ENCODE peak calls at places on chromosomes 12 and 14, in eight cellular contexts. C is suprapubic skin, Y is spleen, S is ovary, D is transverse colon, V is H1, Q is heart left ventricle, M is stomach. G is an unnamed sample.

GRCh38 chr12:89345830-89346740 is 6.2 kb downstream of the DUSP6 start:
- DNase-seq in C (peak), Y (peak), S (no peak), D (peak), V (no peak), Q (peak), M (peak), G (peak)

GRCh38 chr12:132490481-132491348 is 764 bp downstream of the FBRSL1 start:
- DNase-seq in C (no peak), Y (peak), S (peak), D (no peak), V (no peak), Q (no peak), M (no peak), G (no peak)

GRCh38 chr14:89621009-89621421 is 204.0 kb upstream of the FOXN3 start:
- DNase-seq in C (no peak), Y (no peak), S (no peak), D (no peak), V (no peak), Q (no peak), M (no peak), G (no peak)

GRCh38 chr12:52119398-52120254 is 40.1 kb downstream of the SMIM41 start:
- DNase-seq in C (no peak), Y (peak), S (no peak), D (peak), V (peak), Q (no peak), M (peak), G (no peak)

GRCh38 chr12:46452061-46452615 is 79.6 kb upstream of the SLC38A2 start:
- DNase-seq in C (no peak), Y (no peak), S (no peak), D (no peak), V (no peak), Q (no peak), M (no peak), G (no peak)

GRCh38 chr12:51358496-51358895 is 12.0 kb upstream of the CELA1 start:
- DNase-seq in C (no peak), Y (no peak), S (no peak), D (no peak), V (no peak), Q (no peak), M (no peak), G (no peak)

GRCh38 chr14:96754162-96754844 is 42.9 kb upstream of the VRK1 start:
- DNase-seq in C (no peak), Y (no peak), S (no peak), D (no peak), V (no peak), Q (no peak), M (no peak), G (no peak)

GRCh38 chr12:7099290-7099996 is 7.2 kb upstream of the C1R start:
- DNase-seq in C (peak), Y (no peak), S (no peak), D (no peak), V (no peak), Q (no peak), M (no peak), G (no peak)

GRCh38 chr12:113071427-113072112 is 15.0 kb downstream of the DTX1 start:
- DNase-seq in C (no peak), Y (no peak), S (no peak), D (no peak), V (no peak), Q (no peak), M (no peak), G (no peak)

GRCh38 chr12:32612658-32613614 is 66.2 kb upstream of the DNM1L start:
- DNase-seq in C (no peak), Y (no peak), S (no peak), D (no peak), V (no peak), Q (no peak), M (no peak), G (no peak)

GRCh38 chr12:70785896-70786295 is 134.6 kb downstream of the PTPRR start:
- DNase-seq in C (no peak), Y (no peak), S (no peak), D (no peak), V (no peak), Q (no peak), M (no peak), G (no peak)

GRCh38 chr14:101588286-101588975 is 27.1 kb downstream of the DIO3 start:
- DNase-seq in C (no peak), Y (peak), S (no peak), D (no peak), V (no peak), Q (no peak), M (no peak), G (no peak)

GRCh38 chr14:96069421-96069820 is 30.3 kb downstream of the C14orf132 start:
- DNase-seq in C (peak), Y (peak), S (no peak), D (no peak), V (no peak), Q (no peak), M (no peak), G (no peak)

GRCh38 chr14:105204206-105204930 is 23.3 kb upstream of the NUDT14 start:
- DNase-seq in C (no peak), Y (no peak), S (no peak), D (peak), V (no peak), Q (peak), M (peak), G (no peak)

GRCh38 chr14:99188721-99189120 is 83.3 kb downstream of the BCL11B start:
- DNase-seq in C (peak), Y (no peak), S (no peak), D (no peak), V (no peak), Q (no peak), M (no peak), G (no peak)

GRCh38 chr12:32482226-32482625 is 82.9 kb downstream of the FGD4 start:
- DNase-seq in C (no peak), Y (no peak), S (no peak), D (no peak), V (no peak), Q (no peak), M (no peak), G (no peak)

GRCh38 chr12:44930972-44931600 is 55.0 kb upstream of the NELL2 start:
- DNase-seq in C (no peak), Y (no peak), S (no peak), D (no peak), V (no peak), Q (no peak), M (no peak), G (no peak)

GRCh38 chr14:32377046-32377445 is 47.9 kb downstream of the AKAP6 start:
- DNase-seq in C (no peak), Y (no peak), S (no peak), D (no peak), V (no peak), Q (no peak), M (no peak), G (no peak)

GRCh38 chr12:72493390-72493789 is 221.2 kb downstream of the TRHDE start:
- DNase-seq in C (no peak), Y (no peak), S (no peak), D (no peak), V (no peak), Q (no peak), M (no peak), G (no peak)

GRCh38 chr14:78836777-78837176 is 666.6 kb downstream of the NRXN3 start:
- DNase-seq in C (no peak), Y (no peak), S (no peak), D (peak), V (peak), Q (no peak), M (peak), G (no peak)

GRCh38 chr14:67239582-67239981 is 1.7 kb upstream of the PALS1 start:
- DNase-seq in C (no peak), Y (no peak), S (no peak), D (no peak), V (no peak), Q (no peak), M (no peak), G (no peak)

GRCh38 chr14:23066368-23066767 is 9.0 kb upstream of the CDH24 start:
- DNase-seq in C (no peak), Y (no peak), S (no peak), D (no peak), V (no peak), Q (no peak), M (no peak), G (no peak)

GRCh38 chr12:45259732-45260480 is 44.0 kb downstream of the ANO6 start:
- DNase-seq in C (no peak), Y (no peak), S (no peak), D (no peak), V (no peak), Q (no peak), M (no peak), G (no peak)

GRCh38 chr12:57173089-57173488 is 25.7 kb upstream of the LRP1-AS start:
- DNase-seq in C (no peak), Y (no peak), S (peak), D (no peak), V (peak), Q (no peak), M (no peak), G (no peak)

DNA sequence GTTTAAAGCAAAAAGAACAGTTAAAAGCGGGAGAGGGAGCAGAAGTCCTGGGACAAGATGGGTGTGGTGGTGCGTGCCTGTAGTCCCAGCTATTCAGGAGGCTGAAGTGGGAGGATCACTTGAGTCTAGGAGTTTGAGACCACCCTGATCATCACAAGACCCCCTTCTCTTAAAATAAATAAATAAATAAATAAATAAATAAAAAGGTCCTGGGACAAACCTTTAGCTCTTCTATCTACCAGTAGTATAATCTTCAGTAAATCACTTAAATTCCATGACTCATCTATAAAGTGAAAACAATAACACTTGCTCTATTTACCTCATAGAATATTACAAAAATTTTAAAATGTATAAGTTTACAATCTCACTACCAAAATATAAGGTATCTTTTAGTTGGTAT is 5.8 kb downstream of the RACGAP1 start:
- DNase-seq in C (no peak), Y (no peak), S (no peak), D (no peak), V (no peak), Q (no peak), M (no peak), G (no peak)
- H3K4me3 ChIP-seq in C (no peak), Y (no peak), S (no peak), D (no peak), V (no peak), Q (no peak), M (no peak), G (no peak)

GRCh38 chr14:52951730-52952481 is 1.1 kb upstream of the FERMT2 start:
- DNase-seq in C (no peak), Y (no peak), S (no peak), D (peak), V (no peak), Q (peak), M (peak), G (peak)
- TF ChIP-seq CTCF in C (peak), Y (no peak), S (peak), D (peak), V (peak), Q (peak), M (no peak), G (no peak)

GRCh38 chr12:106302401-106303201 is at the start of gene TCP11L2:
- DNase-seq in C (peak), Y (peak), S (peak), D (peak), V (no peak), Q (peak), M (peak), G (peak)
- TF ChIP-seq POLR2A in C (no peak), Y (peak), S (peak), D (peak), V (peak), Q (peak), M (no peak), G (peak)

GRCh38 chr12:95380997-95381786 is 92.8 kb upstream of the METAP2 start:
- DNase-seq in C (no peak), Y (no peak), S (no peak), D (no peak), V (no peak), Q (no peak), M (no peak), G (no peak)

GRCh38 chr12:95385646-95386045 is 88.3 kb upstream of the METAP2 start:
- DNase-seq in C (no peak), Y (no peak), S (no peak), D (no peak), V (no peak), Q (no peak), M (no peak), G (no peak)

GRCh38 chr12:95384785-95385184 is 89.2 kb upstream of the METAP2 start:
- DNase-seq in C (no peak), Y (no peak), S (no peak), D (no peak), V (no peak), Q (no peak), M (no peak), G (no peak)

GRCh38 chr12:95386056-95386455 is 87.9 kb upstream of the METAP2 start:
- DNase-seq in C (no peak), Y (no peak), S (no peak), D (no peak), V (no peak), Q (no peak), M (no peak), G (no peak)

GRCh38 chr12:95385246-95385645 is 88.7 kb upstream of the METAP2 start:
- DNase-seq in C (no peak), Y (no peak), S (peak), D (no peak), V (no peak), Q (peak), M (no peak), G (no peak)
- H3K4me3 ChIP-seq in C (peak), Y (peak), S (peak), D (peak), V (no peak), Q (peak), M (peak), G (no peak)

DNA sequence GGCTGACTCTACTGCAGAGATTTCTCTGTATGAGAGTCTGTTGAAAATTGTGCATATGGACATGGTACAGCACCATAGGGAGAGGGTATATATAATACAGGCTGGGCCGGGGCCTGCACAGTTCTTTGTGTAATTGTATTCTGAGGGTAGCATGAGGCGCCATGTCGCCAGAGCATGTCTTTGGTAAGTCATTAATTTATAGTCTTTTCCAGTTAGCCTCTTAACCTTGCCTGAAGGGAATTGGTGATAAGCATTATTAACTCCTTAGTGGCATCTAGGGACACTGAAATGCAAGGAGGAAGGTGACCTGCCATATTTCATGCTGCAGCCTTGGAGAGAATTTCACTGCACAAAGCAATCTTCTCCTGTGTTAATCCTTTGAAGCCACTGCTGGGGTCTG is 569.9 kb downstream of the TMTC2 start:
- DNase-seq in C (no peak), Y (no peak), S (no peak), D (no peak), V (no peak), Q (no peak), M (no peak), G (no peak)
- TF ChIP-seq CTCF in C (no peak), Y (no peak), S (no peak), D (no peak), V (no peak), Q (no peak), M (no peak), G (no peak)

GRCh38 chr14:64942531-64943111 is at the start of gene GPX2:
- DNase-seq in C (no peak), Y (peak), S (no peak), D (peak), V (no peak), Q (no peak), M (peak), G (peak)
- TF ChIP-seq POLR2A in C (no peak), Y (no peak), S (no peak), D (peak), V (no peak), Q (no peak), M (no peak), G (no peak)

GRCh38 chr12:94183702-94184379 is 35.5 kb downstream of the PLXNC1 start:
- DNase-seq in C (no peak), Y (no peak), S (no peak), D (no peak), V (no peak), Q (no peak), M (no peak), G (no peak)

GRCh38 chr12:94187351-94187750 is 39.0 kb downstream of the PLXNC1 start:
- DNase-seq in C (no peak), Y (no peak), S (no peak), D (no peak), V (no peak), Q (no peak), M (no peak), G (no peak)

GRCh38 chr12:94184995-94185711 is 36.8 kb downstream of the PLXNC1 start:
- DNase-seq in C (no peak), Y (no peak), S (no peak), D (no peak), V (no peak), Q (no peak), M (no peak), G (no peak)

GRCh38 chr12:94185801-94186200 is 37.4 kb downstream of the PLXNC1 start:
- DNase-seq in C (no peak), Y (no peak), S (no peak), D (no peak), V (no peak), Q (no peak), M (no peak), G (no peak)

GRCh38 chr12:94186461-94187237 is 38.3 kb downstream of the PLXNC1 start:
- DNase-seq in C (no peak), Y (no peak), S (peak), D (no peak), V (no peak), Q (no peak), M (no peak), G (no peak)
- H3K4me3 ChIP-seq in C (peak), Y (no peak), S (peak), D (no peak), V (peak), Q (peak), M (peak), G (no peak)

G was measured in lower leg skin.